ENCODE peak calls at places on chromosomes 7 and 10, in nine cellular contexts. P, S, Q, F, M, J, O, I and Z are unnamed samples.

GRCh38 chr10:113665806-113666354 is 2.0 kb upstream of the NRAP start:
- DNase-seq in S (no peak), O (no peak), J (peak; percentile 94), P (no peak), I (peak; percentile 62), F (peak; percentile 76), M (no peak), Q (no peak), Z (no peak)

GRCh38 chr10:33303988-33304387 is 30.5 kb downstream of the NRP1 start:
- DNase-seq in I (no peak), O (no peak), J (no peak), Q (no peak), P (no peak), M (no peak), F (no peak), S (no peak), Z (no peak)

GRCh38 chr10:10519674-10520073 is 498.0 kb upstream of the CELF2 start:
- DNase-seq in Q (no peak), M (no peak), P (no peak), F (no peak), O (no peak), S (no peak), I (no peak), J (no peak), Z (no peak)

GRCh38 chr10:106609867-106610266 is 554.6 kb downstream of the SORCS1 start:
- DNase-seq in Q (no peak), O (peak; percentile 31), I (no peak), J (peak; percentile 27), M (no peak), P (no peak), S (no peak), F (peak; percentile 13), Z (no peak)

GRCh38 chr7:117347480-117347879 is 24.6 kb upstream of the WNT2 start:
- DNase-seq in F (no peak), P (no peak), S (no peak), J (no peak), Q (no peak), I (no peak), M (no peak), O (no peak), Z (no peak)

GRCh38 chr10:69934768-69935167 is 117.9 kb upstream of the MACROH2A2 start:
- DNase-seq in S (no peak), O (peak; percentile 33), J (no peak), F (no peak), P (no peak), Q (no peak), I (no peak), M (no peak), Z (no peak)

GRCh38 chr10:22552888-22553378 is 161.4 kb downstream of the PIP4K2A start:
- DNase-seq in M (no peak), F (peak; percentile 7), Q (no peak), P (no peak), I (peak; percentile 93), S (no peak), J (peak; percentile 33), O (no peak), Z (no peak)

GRCh38 chr10:104259999-104260774 is 5.5 kb downstream of the GSTO1 start:
- DNase-seq in Q (no peak), P (no peak), I (no peak), M (no peak), O (no peak), F (peak; percentile 47), S (no peak), J (peak; percentile 19), Z (no peak)

GRCh38 chr7:124765401-124766352 is at the start of gene GPR37:
- DNase-seq in J (peak; percentile 88), S (no peak), O (no peak), F (peak; percentile 44), I (peak; percentile 3), P (peak; percentile 76), M (no peak), Q (no peak), Z (peak; percentile 17)

GRCh38 chr7:70177166-70177565 is 578.9 kb downstream of the AUTS2 start:
- DNase-seq in Q (no peak), P (no peak), J (no peak), I (peak; percentile 41), S (no peak), M (no peak), F (peak; percentile 93), O (no peak), Z (no peak)

GRCh38 chr7:4681922-4682620 is at the start of gene FOXK1:
- DNase-seq in I (no peak), P (peak; percentile 87), S (peak; percentile 77), M (peak; percentile 83), Q (peak; percentile 83), O (peak; percentile 84), J (peak; percentile 71), F (peak; percentile 91), Z (peak; percentile 84)